ENCODE peak calls at places on chromosomes 13 and 19, in six cellular contexts. Y, M, F, H, O and X are unnamed samples.
A peak's percentile ranks its signal among the peaks of the same experiment; 100 is the strongest.

GRCh38 chr13:75446874-75447273 is 35.1 kb downstream of the TBC1D4 start:
- DNase-seq in Y (no peak), M (no peak), F (no peak), H (no peak), O (no peak), X (no peak)

GRCh38 chr19:55353803-55354697 is 469 bp downstream of the COX6B2 start:
- DNase-seq in Y (peak; percentile 97), M (no peak), F (no peak), H (peak; percentile 82), O (peak; percentile 23), X (peak; percentile 89)

GRCh38 chr19:47230122-47230920 is 678 bp downstream of the BBC3 start:
- DNase-seq in Y (peak; percentile 86), M (no peak), F (peak; percentile 32), H (peak; percentile 87), O (no peak), X (peak; percentile 76)

GRCh38 chr13:73138276-73138950 is 79.6 kb downstream of the KLF5 start:
- DNase-seq in Y (no peak), M (no peak), F (peak; percentile 21), H (no peak), O (no peak), X (peak; percentile 20)

GRCh38 chr13:109271991-109272454 is 514.4 kb downstream of the IRS2 start:
- DNase-seq in Y (no peak), M (no peak), F (no peak), H (peak; percentile 2), O (peak; percentile 65), X (no peak)

GRCh38 chr13:105333416-105333815 is 1202.0 kb downstream of the EFNB2 start:
- DNase-seq in Y (no peak), M (no peak), F (no peak), H (no peak), O (no peak), X (no peak)

GRCh38 chr19:30231408-30232318 is 140.5 kb upstream of the ZNF536 start:
- DNase-seq in Y (no peak), M (no peak), F (no peak), H (no peak), O (no peak), X (no peak)

GRCh38 chr19:8611890-8612806 is 1.6 kb upstream of the ADAMTS10 start:
- DNase-seq in Y (no peak), M (no peak), F (no peak), H (no peak), O (no peak), X (peak; percentile 74)

GRCh38 chr19:31068268-31068667 is 281.0 kb downstream of the TSHZ3 start:
- DNase-seq in Y (no peak), M (no peak), F (no peak), H (no peak), O (no peak), X (no peak)

GRCh38 chr19:48627211-48627864 is 8.0 kb downstream of the SPHK2 start:
- DNase-seq in Y (no peak), M (no peak), F (peak; percentile 73), H (no peak), O (no peak), X (no peak)

GRCh38 chr19:32287811-32288227 is 57.6 kb upstream of the ZNF507 start:
- DNase-seq in Y (no peak), M (no peak), F (peak; percentile 67), H (peak; percentile 78), O (peak; percentile 61), X (peak; percentile 87)
- H4K20me1 ChIP-seq in Y (no peaks in the 10 kb centered on the region), M (no peaks in the 10 kb centered on the region), F (no peaks in the 10 kb centered on the region), H (no peaks in the 10 kb centered on the region), O (no peaks in the 10 kb centered on the region), X (no peaks in the 10 kb centered on the region)

DNA sequence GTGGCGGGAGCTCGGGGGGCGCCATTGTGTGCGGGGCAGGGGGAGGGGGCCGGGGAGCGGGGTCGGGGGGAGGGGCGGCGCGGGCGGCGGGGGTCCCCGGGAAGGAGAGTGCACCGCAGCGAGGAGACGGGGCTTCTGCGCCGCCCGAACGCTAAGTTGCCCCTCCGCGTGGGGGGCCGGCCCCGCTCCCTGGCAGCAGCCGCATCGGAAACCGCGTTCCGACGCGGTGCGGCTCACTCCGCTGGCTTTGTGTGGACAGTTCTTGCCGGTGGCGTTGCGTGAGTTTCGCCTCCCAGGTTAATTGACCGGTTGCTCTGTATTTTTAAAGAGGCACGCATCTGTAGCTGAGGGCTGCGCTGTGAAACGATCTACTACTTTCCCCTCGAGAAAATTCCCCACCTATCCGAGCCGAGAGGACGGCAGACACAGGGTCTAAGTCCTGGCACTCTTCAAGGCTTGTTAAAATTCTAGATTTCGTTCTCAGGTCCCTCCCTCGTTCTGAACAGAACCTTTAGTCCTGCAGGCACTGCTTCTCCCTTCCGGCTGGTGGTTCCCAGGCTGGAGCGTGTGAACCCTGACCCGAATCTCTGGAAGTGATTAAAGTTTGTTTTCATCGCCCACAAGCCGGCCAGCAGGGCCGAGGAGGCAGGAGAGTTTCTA is 861 bp downstream of the ARHGEF7 start:
- DNase-seq in Y (peak; percentile 80), M (no peak), F (peak; percentile 12), H (no peak), O (no peak), X (peak; percentile 52)
- TF ChIP-seq REST in Y (no peak), M (no peak), F (no peak), H (no peak), O (no peak), X (no peak)

GRCh38 chr19:5718032-5718578 is 1.8 kb downstream of the LONP1 start:
- DNase-seq in Y (no peak), M (no peak), F (no peak), H (peak; percentile 46), O (no peak), X (no peak)
- H4K20me1 ChIP-seq in Y (peaks cover 18% of the 10 kb centered on the region), M (peaks cover 3% of the 10 kb centered on the region), F (peaks cover 24% of the 10 kb centered on the region), H (peaks cover 12% of the 10 kb centered on the region), O (peaks cover 5% of the 10 kb centered on the region), X (peaks cover 31% of the 10 kb centered on the region)

DNA sequence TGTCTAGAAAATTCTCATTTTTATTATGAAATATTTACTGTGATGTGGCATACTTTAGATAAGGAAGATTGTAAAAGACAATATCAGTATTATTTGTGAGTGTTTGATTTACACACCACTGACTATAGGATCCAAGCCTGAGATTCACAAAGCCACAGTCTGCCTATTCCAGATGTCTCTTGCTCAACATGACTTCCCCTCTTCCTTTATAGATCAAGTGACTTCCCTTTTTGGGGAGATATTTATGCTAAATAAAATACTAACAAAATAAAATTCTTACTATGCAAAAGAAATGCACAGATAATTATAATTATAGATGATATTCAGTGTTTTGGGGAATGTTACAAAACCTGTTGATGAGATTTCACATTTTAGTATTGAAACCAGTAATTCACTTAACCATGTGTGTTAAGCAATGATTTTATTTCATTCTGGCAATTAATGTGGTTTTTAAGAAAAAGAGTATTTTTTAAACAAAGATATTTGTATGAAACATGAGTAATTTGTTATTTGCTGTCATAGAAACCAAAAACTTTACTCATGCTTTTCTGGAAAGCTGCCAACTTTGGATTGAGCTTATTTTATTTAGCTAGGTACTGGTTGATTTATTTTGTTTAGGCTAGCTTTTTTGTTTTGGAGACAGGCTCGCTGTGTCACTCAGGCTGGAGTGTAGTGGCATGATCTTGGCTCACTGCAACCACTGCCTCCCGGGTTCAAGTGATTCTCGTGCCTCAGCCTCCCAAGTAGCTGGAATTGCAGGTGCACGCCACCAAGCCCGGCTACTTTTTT is 13.7 kb upstream of the GPR183 start:
- DNase-seq in Y (no peak), M (no peak), F (no peak), H (peak; percentile 38), O (peak; percentile 68), X (no peak)
- TF ChIP-seq REST in Y (no peak), M (no peak), F (no peak), H (no peak), O (no peak), X (no peak)

DNA sequence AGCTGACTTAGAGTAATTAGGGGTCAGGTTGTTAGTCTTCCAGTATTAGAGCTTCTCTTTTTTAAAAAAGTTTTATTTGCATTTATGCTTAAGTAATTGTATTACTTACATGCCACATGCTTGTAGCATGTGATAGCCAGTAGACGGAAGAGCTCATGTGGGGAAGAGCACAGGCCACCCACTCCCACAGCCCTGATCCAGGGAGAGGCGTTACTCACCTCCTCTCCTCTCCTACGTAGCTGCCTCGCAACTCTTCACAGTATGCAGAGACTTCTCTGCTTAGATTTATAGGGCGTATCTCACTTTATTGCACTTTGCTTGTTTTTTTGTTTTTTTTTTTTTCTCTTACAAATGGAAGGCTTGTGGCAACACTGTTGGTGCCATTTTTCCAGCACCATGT is 95.3 kb upstream of the TEX29 start:
- DNase-seq in Y (no peak), M (no peak), F (no peak), H (no peak), O (no peak), X (no peak)
- H4K20me1 ChIP-seq in Y (no peaks in the 10 kb centered on the region), M (peaks cover 5% of the 10 kb centered on the region), F (peaks cover 3% of the 10 kb centered on the region), H (no peaks in the 10 kb centered on the region), O (no peaks in the 10 kb centered on the region), X (peaks cover 29% of the 10 kb centered on the region)

GRCh38 chr13:93721483-93721882 is 494.9 kb downstream of the GPC6 start:
- DNase-seq in Y (no peak), M (no peak), F (no peak), H (no peak), O (no peak), X (no peak)
- TF ChIP-seq REST in Y (no peak), M (no peak), F (no peak), H (no peak), O (no peak), X (no peak)

GRCh38 chr13:110949116-110949515 is 34.2 kb upstream of the ANKRD10 start:
- DNase-seq in Y (no peak), M (no peak), F (no peak), H (no peak), O (no peak), X (no peak)

GRCh38 chr13:110946171-110946570 is 31.3 kb upstream of the ANKRD10 start:
- DNase-seq in Y (no peak), M (no peak), F (no peak), H (no peak), O (no peak), X (no peak)

GRCh38 chr13:110942248-110942981 is 27.5 kb upstream of the ANKRD10 start:
- DNase-seq in Y (no peak), M (peak; percentile 64), F (no peak), H (no peak), O (no peak), X (no peak)

GRCh38 chr13:110944968-110945952 is 30.4 kb upstream of the ANKRD10 start:
- DNase-seq in Y (no peak), M (no peak), F (no peak), H (no peak), O (no peak), X (no peak)

DNA sequence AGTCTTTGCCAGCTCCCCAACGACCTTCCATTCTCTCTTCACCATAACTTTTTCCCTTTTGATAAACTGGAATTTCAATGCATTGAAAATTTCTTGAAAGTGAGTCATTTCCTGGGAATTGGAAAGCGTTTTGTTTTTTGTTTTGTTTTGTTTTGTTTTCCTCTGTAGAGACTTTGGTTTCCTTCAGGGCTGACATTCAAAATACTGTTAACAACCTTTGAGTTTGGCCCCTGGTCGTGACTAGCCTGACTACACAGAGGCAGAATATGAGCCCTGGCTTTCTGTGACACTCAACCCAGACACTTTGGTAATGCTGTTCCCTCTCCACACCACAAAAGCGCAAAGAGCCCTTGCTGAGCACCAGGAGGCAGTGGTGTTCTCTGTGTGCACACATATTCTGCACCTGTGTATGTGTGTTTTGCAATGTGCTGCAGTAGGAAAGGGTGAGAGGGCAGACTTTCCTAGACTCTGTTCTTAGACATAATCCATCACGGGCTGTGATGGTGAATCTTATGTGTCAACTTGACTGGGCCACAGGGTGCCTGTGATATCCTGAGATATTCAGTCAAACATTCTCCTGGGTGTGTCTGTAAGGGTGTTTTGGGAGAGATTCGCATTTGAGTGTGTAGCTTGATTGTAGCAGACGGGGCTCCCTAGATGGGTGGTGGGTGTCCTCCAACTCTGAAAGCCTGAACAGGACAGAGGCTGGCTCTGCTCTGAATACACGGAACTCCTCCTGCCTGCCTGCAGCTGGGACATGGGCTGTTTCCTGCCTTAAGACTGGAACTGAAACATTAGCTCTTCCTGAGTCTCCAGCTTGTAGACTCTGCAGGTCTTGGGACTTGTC is 29.5 kb upstream of the ANKRD10 start:
- DNase-seq in Y (peak; percentile 51), M (no peak), F (peak; percentile 52), H (peak; percentile 81), O (peak; percentile 77), X (peak; percentile 60)
- H4K20me1 ChIP-seq in Y (no peaks in the 10 kb centered on the region), M (no peaks in the 10 kb centered on the region), F (no peaks in the 10 kb centered on the region), H (no peaks in the 10 kb centered on the region), O (no peaks in the 10 kb centered on the region), X (no peaks in the 10 kb centered on the region)